ENCODE peak calls at places on chromosomes 13 and 19, in five cellular contexts. P is mesendoderm, B is fibroblast of lung, N is colonic mucosa, K is neuronal stem cell. L is an unnamed sample.

GRCh38 chr13:51827254-51827653 is 17.7 kb downstream of the TMEM272 start:
- DNase-seq in P (no peak), B (no peak), N (no peak), K (no peak), L (no peak)

GRCh38 chr19:46599716-46600392 is 1.3 kb upstream of the CALM3 start:
- DNase-seq in P (peak; percentile 54), B (no peak), N (no peak), K (no peak), L (no peak)

GRCh38 chr19:2058570-2059421 is 7.8 kb upstream of the MKNK2 start:
- DNase-seq in P (no peak), B (no peak), N (no peak), K (no peak), L (no peak)

GRCh38 chr19:46755853-46756543 is 9.7 kb upstream of the STRN4 start:
- DNase-seq in P (no peak), B (no peak), N (no peak), K (no peak), L (no peak)

GRCh38 chr19:57620673-57621348 is 6.8 kb downstream of the ZNF134 start:
- DNase-seq in P (peak; percentile 58), B (peak; percentile 21), N (no peak), K (no peak), L (no peak)

GRCh38 chr19:13428352-13428751 is 77.9 kb downstream of the CACNA1A start:
- DNase-seq in P (peak; percentile 33), B (peak; percentile 18), N (peak; percentile 17), K (no peak), L (no peak)

GRCh38 chr19:18389095-18389735 is 3.3 kb downstream of the GDF15 start:
- DNase-seq in P (no peak), B (no peak), N (no peak), K (no peak), L (no peak)

GRCh38 chr19:45182758-45183157 is 4.2 kb downstream of the BLOC1S3 start:
- DNase-seq in P (no peak), B (no peak), N (peak; percentile 36), K (no peak), L (no peak)

GRCh38 chr19:48741222-48741999 is 1.0 kb upstream of the RASIP1 start:
- DNase-seq in P (peak; percentile 52), B (no peak), N (peak; percentile 75), K (no peak), L (no peak)

GRCh38 chr19:2560369-2560768 is 84.4 kb downstream of the GADD45B start:
- DNase-seq in P (no peak), B (no peak), N (no peak), K (no peak), L (no peak)

GRCh38 chr13:93230466-93230865 is 3.9 kb downstream of the GPC6 start:
- DNase-seq in P (no peak), B (peak; percentile 94), N (no peak), K (no peak), L (no peak)

GRCh38 chr19:23914402-23915286 is at the start of gene ZNF726:
- DNase-seq in P (peak; percentile 88), B (peak; percentile 93), N (peak; percentile 87), K (peak; percentile 33), L (peak; percentile 10)

GRCh38 chr13:61286148-61286745 is 129.4 kb downstream of the PCDH20 start:
- DNase-seq in P (peak; percentile 74), B (no peak), N (no peak), K (peak; percentile 2), L (peak; percentile 32)

GRCh38 chr19:12666305-12667048 is at the start of the genes MAN2B1 and WDR83:
- DNase-seq in P (peak; percentile 91), B (peak; percentile 58), N (peak; percentile 81), K (peak; percentile 80), L (no peak)

GRCh38 chr19:41844601-41845000 is at the start of gene LYPD4:
- DNase-seq in P (no peak), B (no peak), N (no peak), K (no peak), L (no peak)

GRCh38 chr13:39130298-39130697 is 92.0 kb downstream of the NHLRC3 start:
- DNase-seq in P (no peak), B (no peak), N (no peak), K (peak; percentile 18), L (no peak)

GRCh38 chr13:87999791-88000190 is 328.6 kb downstream of the SLITRK5 start:
- DNase-seq in P (peak; percentile 41), B (no peak), N (no peak), K (no peak), L (no peak)

GRCh38 chr19:31350033-31350692 is 927 bp upstream of the TSHZ3 start:
- DNase-seq in P (no peak), B (no peak), N (no peak), K (no peak), L (no peak)

GRCh38 chr13:113801289-113801961 is 42.4 kb downstream of the TMEM255B start:
- DNase-seq in P (no peak), B (no peak), N (no peak), K (no peak), L (no peak)

GRCh38 chr13:94967183-94968039 is 255.1 kb upstream of the SOX21 start:
- DNase-seq in P (peak; percentile 29), B (peak; percentile 20), N (no peak), K (peak; percentile 57), L (no peak)

GRCh38 chr19:18446145-18446810 is 8.3 kb upstream of the ISYNA1 start:
- DNase-seq in P (no peak), B (no peak), N (no peak), K (no peak), L (no peak)

GRCh38 chr19:44618640-44619357 is 5.4 kb downstream of the IGSF23 start:
- DNase-seq in P (no peak), B (no peak), N (no peak), K (no peak), L (no peak)

DNA sequence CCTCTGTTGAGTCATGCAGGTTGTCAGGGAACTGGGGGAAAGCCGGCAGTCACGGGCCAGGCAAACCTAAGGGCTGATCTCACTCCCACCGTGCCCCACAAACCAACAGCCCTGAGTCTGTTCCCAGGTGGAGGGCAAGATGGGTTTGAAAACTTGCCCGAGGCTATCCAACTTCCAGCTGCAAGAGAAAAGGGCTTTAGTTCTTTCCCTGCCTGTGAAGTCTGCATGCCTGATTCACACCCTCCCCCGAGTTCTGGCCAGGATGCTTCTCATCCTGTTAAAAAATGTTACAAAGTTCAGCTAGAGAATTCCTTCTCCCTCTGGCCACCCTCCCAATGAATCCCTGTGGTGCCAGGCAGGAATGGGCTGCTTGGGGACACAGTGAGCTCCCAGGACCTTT is 33.1 kb downstream of the MYO16 start:
- DNase-seq in P (peak; percentile 44), B (no peak), N (no peak), K (no peak), L (no peak)
- H3K27ac ChIP-seq in P (no peak overlapping the region), B (no peak overlapping the region), N (no peak overlapping the region), K (no peak overlapping the region), L (no peak overlapping the region)

GRCh38 chr19:33797821-33798633 is 1.4 kb downstream of the KCTD15 start:
- DNase-seq in P (peak; percentile 77), B (peak; percentile 58), N (peak; percentile 84), K (peak; percentile 61), L (no peak)
- H3K9ac ChIP-seq in P (peak overlapping the region; percentile 99), B (no peak overlapping the region), N (no peak overlapping the region), K (peak overlapping the region; percentile 50), L (no peak overlapping the region)

GRCh38 chr13:112134150-112135075 is 67.5 kb downstream of the SOX1 start:
- DNase-seq in P (no peak), B (no peak), N (no peak), K (no peak), L (no peak)
- H3K4me3 ChIP-seq in P (no peak overlapping the region), B (no peak overlapping the region), N (no peak overlapping the region), K (no peak overlapping the region), L (no peak overlapping the region)

DNA sequence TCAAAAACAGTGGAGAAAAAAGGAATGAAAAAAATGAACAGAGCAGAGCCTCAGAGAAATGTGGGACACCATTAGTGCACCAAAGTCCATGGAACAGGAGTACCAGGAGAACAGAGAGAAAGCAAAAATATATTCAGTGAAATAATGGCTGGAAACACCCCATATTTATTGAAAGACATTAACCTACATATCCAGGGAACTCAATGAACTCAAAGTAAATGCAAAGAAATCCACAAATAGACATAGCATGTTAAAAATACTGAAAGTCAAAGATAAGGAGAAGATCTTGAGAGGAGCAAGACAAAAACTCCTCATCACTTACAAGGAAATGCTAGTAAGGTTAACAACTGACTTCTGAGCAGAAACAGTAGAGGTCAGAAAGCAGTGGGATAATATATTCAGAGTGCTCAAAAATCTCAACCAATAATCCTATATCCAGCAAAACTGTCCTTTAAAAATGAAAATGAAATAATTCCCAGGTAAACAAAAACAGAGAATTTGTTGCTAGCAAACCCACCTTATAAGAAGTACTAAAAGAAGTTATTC is 35.6 kb downstream of the METTL21C start:
- DNase-seq in P (no peak), B (no peak), N (no peak), K (no peak), L (no peak)
- H3K27ac ChIP-seq in P (no peak overlapping the region), B (no peak overlapping the region), N (no peak overlapping the region), K (no peak overlapping the region), L (no peak overlapping the region)

DNA sequence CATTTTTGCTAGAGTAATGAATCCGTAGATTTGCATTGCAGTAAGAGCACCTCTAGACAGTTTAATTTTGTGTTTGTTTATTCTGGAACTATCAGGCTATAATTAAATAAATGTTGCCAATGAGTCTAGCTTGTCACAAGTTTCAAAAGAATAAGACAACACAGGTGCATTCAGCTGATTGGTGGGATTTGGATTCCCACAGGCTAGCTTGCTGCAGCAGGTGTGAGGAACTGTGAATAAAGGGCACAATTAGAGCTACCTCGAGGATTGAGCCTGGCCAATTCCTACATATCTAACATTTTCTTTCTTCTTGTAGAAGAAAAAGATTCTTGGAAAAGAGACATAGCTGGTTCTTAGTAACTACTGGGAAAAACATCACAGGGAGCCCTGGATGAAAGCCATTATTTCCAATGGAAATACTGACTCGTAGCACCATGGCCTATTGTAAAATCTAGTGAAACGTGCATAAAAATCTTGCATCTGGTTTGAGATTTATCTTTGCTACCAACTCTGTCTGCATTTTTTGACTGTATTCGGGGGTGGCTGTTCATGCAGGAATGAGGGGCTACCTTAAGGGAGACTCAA is 360.9 kb downstream of the FGF9 start:
- DNase-seq in P (no peak), B (no peak), N (no peak), K (no peak), L (no peak)
- H3K9ac ChIP-seq in P (no peak overlapping the region), B (no peak overlapping the region), N (no peak overlapping the region), K (no peak overlapping the region), L (no peak overlapping the region)

L was measured in SK-N-MC.